ENCODE peak calls at places on chromosomes 16 and 17, in nine cellular contexts. S, X, W, J, Q, M, H, P and A are unnamed samples.

GRCh38 chr17:57707892-57708291 is 37.2 kb downstream of the CCDC182 start:
- DNase-seq in S (no peak), X (no peak), W (no peak), J (no peak), Q (no peak), M (no peak), H (peak), P (no peak), A (no peak)

GRCh38 chr16:49344401-49344800 is 29.2 kb upstream of the C16orf78 start:
- DNase-seq in S (no peak), X (no peak), W (no peak), J (no peak), Q (no peak), M (no peak), H (no peak), P (no peak), A (no peak)

GRCh38 chr17:38585056-38585804 is 20.5 kb downstream of the SRCIN1 start:
- DNase-seq in S (peak), X (no peak), W (no peak), J (no peak), Q (no peak), M (no peak), H (no peak), P (peak), A (no peak)

GRCh38 chr17:80034977-80035686 is 540 bp downstream of the TBC1D16 start:
- DNase-seq in S (peak), X (peak), W (peak), J (peak), Q (no peak), M (peak), H (no peak), P (no peak), A (no peak)

GRCh38 chr16:69176033-69176780 is 10.8 kb upstream of the SNTB2 start:
- DNase-seq in S (no peak), X (no peak), W (peak), J (no peak), Q (no peak), M (no peak), H (no peak), P (no peak), A (no peak)

GRCh38 chr17:81552244-81553017 is at the start of gene FAAP100:
- DNase-seq in S (peak), X (peak), W (peak), J (peak), Q (peak), M (peak), H (peak), P (peak), A (peak)

GRCh38 chr16:12871784-12872183 is 29.6 kb upstream of the SHISA9 start:
- DNase-seq in S (no peak), X (no peak), W (no peak), J (no peak), Q (no peak), M (no peak), H (no peak), P (no peak), A (no peak)

GRCh38 chr17:7644768-7645167 is 6.0 kb upstream of the ATP1B2 start:
- DNase-seq in S (no peak), X (no peak), W (no peak), J (no peak), Q (no peak), M (no peak), H (no peak), P (no peak), A (no peak)

GRCh38 chr17:75240394-75241142 is 20.8 kb downstream of the GGA3 start:
- DNase-seq in S (no peak), X (peak), W (peak), J (no peak), Q (no peak), M (peak), H (peak), P (peak), A (no peak)

GRCh38 chr16:67967956-67968439 is 439 bp downstream of the SLC12A4 start:
- DNase-seq in S (no peak), X (peak), W (peak), J (peak), Q (no peak), M (peak), H (peak), P (peak), A (no peak)

GRCh38 chr17:1860978-1861377 is 31.2 kb downstream of the RPA1 start:
- DNase-seq in S (no peak), X (no peak), W (no peak), J (no peak), Q (no peak), M (no peak), H (no peak), P (no peak), A (no peak)

GRCh38 chr17:59366040-59366757 is 34.7 kb downstream of the YPEL2 start:
- DNase-seq in S (no peak), X (no peak), W (no peak), J (no peak), Q (no peak), M (peak), H (no peak), P (no peak), A (no peak)

GRCh38 chr17:74464730-74465377 is 1.6 kb upstream of the CD300A start:
- DNase-seq in S (peak), X (no peak), W (no peak), J (no peak), Q (no peak), M (no peak), H (no peak), P (no peak), A (no peak)

GRCh38 chr17:55341432-55341831 is 76.7 kb downstream of the HLF start:
- DNase-seq in S (peak), X (no peak), W (peak), J (no peak), Q (no peak), M (no peak), H (no peak), P (no peak), A (no peak)

GRCh38 chr17:6696906-6697305 is 16.3 kb downstream of the SLC13A5 start:
- DNase-seq in S (no peak), X (no peak), W (no peak), J (no peak), Q (no peak), M (no peak), H (no peak), P (no peak), A (no peak)

GRCh38 chr17:60577147-60577925 is 22.7 kb upstream of the PPM1D start:
- DNase-seq in S (no peak), X (peak), W (peak), J (no peak), Q (no peak), M (peak), H (peak), P (peak), A (no peak)

GRCh38 chr17:13594762-13595697 is 6.7 kb downstream of the HS3ST3A1 start:
- DNase-seq in S (peak), X (peak), W (peak), J (peak), Q (peak), M (peak), H (peak), P (peak), A (peak)

GRCh38 chr17:15782809-15783208 is 50.7 kb downstream of the TBC1D26 start:
- DNase-seq in S (peak), X (no peak), W (peak), J (no peak), Q (no peak), M (no peak), H (peak), P (no peak), A (no peak)

GRCh38 chr17:19024101-19025078 is 19.8 kb upstream of the FAM83G start:
- DNase-seq in S (peak), X (no peak), W (peak), J (no peak), Q (no peak), M (no peak), H (no peak), P (no peak), A (no peak)

GRCh38 chr17:68107373-68107772 is 71.8 kb downstream of the KPNA2 start:
- DNase-seq in S (no peak), X (no peak), W (no peak), J (no peak), Q (no peak), M (no peak), H (no peak), P (no peak), A (no peak)

GRCh38 chr16:81498351-81498750 is 53.7 kb downstream of the CMIP start:
- DNase-seq in S (no peak), X (no peak), W (no peak), J (no peak), Q (no peak), M (no peak), H (no peak), P (no peak), A (no peak)

GRCh38 chr16:11595908-11596504 is 9.3 kb upstream of the LITAF start:
- DNase-seq in S (no peak), X (peak), W (no peak), J (no peak), Q (no peak), M (no peak), H (no peak), P (no peak), A (no peak)

GRCh38 chr17:56678249-56679144 is 85.0 kb downstream of the NOG start:
- DNase-seq in S (no peak), X (no peak), W (no peak), J (no peak), Q (no peak), M (no peak), H (no peak), P (no peak), A (no peak)